ENCODE peak calls at places on chromosomes 1 and 21, in ten cellular contexts. Y is foreskin fibroblast, Z is anterior cingulate cortex, G is DMS153, H is K562, A is aorta, O is NCI-H1930, C is NCI-H524, M is T-helper 2 cell, U is NB4. K is an unnamed sample.

GRCh38 chr1:229342305-229342901 is 444 bp downstream of the CCSAP start:
- DNase-seq in U (peak), H (peak), Z (peak), G (peak), C (peak), O (peak), M (peak), Y (peak), A (peak), K (peak)

GRCh38 chr1:11790880-11791715 is 14.7 kb downstream of the MTHFR start:
- DNase-seq in Z (peak), H (peak), O (no peak), C (no peak), M (no peak), A (peak), U (no peak), Y (peak), G (no peak), K (peak)

GRCh38 chr1:43329995-43330751 is 7.4 kb upstream of the MPL start:
- DNase-seq in M (no peak), U (peak), A (peak), H (peak), Y (peak), O (no peak), C (no peak), Z (no peak), G (no peak), K (peak)

GRCh38 chr1:1937061-1937460 is 18.0 kb upstream of the TMEM52 start:
- DNase-seq in A (peak), G (no peak), Z (no peak), M (no peak), C (no peak), O (no peak), U (no peak), H (no peak), Y (no peak), K (no peak)

GRCh38 chr1:53145942-53146708 is 3.7 kb upstream of the SLC1A7 start:
- DNase-seq in A (peak), C (peak), O (no peak), M (no peak), H (peak), Y (peak), Z (no peak), G (no peak), U (no peak), K (peak)

GRCh38 chr1:234479310-234479559 is 256 bp upstream of the TARBP1 start:
- DNase-seq in C (no peak), G (no peak), Z (no peak), M (no peak), A (no peak), H (no peak), O (no peak), U (no peak), Y (no peak), K (no peak)

GRCh38 chr1:234393190-234393589 is 19.9 kb downstream of the COA6 start:
- DNase-seq in H (no peak), Z (no peak), A (no peak), M (peak), C (no peak), Y (no peak), O (no peak), U (no peak), G (no peak), K (no peak)

GRCh38 chr1:245444181-245444580 is 289.4 kb downstream of the KIF26B start:
- DNase-seq in G (no peak), H (no peak), M (no peak), U (no peak), Y (no peak), C (no peak), Z (no peak), A (no peak), O (no peak), K (no peak)

GRCh38 chr1:57616906-57617305 is 193.0 kb upstream of the DAB1 start:
- DNase-seq in U (no peak), G (no peak), Z (no peak), Y (no peak), A (no peak), O (no peak), C (no peak), H (no peak), M (no peak), K (no peak)

GRCh38 chr1:180241716-180242544 is 11.9 kb downstream of the LHX4 start:
- DNase-seq in U (peak), Y (peak), O (no peak), C (no peak), H (peak), G (no peak), A (peak), M (no peak), Z (no peak), K (no peak)

GRCh38 chr21:34958040-34958439 is 91.1 kb downstream of the RUNX1 start:
- DNase-seq in Z (no peak), U (no peak), M (no peak), A (no peak), H (no peak), C (no peak), G (no peak), Y (no peak), O (no peak), K (no peak)

GRCh38 chr1:119139393-119139792 is 1.1 kb downstream of the WARS2 start:
- DNase-seq in G (no peak), Z (no peak), O (no peak), U (no peak), M (peak), Y (no peak), H (no peak), A (no peak), C (no peak), K (no peak)

GRCh38 chr1:147882535-147882934 is 20.1 kb upstream of the GJA8 start:
- DNase-seq in Z (no peak), O (no peak), M (no peak), G (no peak), Y (no peak), A (no peak), H (no peak), C (no peak), U (no peak), K (no peak)

GRCh38 chr1:22111620-22112019 is 31.3 kb downstream of the WNT4 start:
- DNase-seq in Z (no peak), M (no peak), U (no peak), G (no peak), Y (peak), C (no peak), A (no peak), O (no peak), H (peak), K (no peak)

GRCh38 chr1:220528049-220528678 is at the start of gene MARK1:
- DNase-seq in H (peak), G (peak), A (peak), O (peak), Z (peak), U (peak), C (peak), Y (peak), M (peak), K (peak)

GRCh38 chr1:184075040-184076029 is 23.8 kb downstream of the TSEN15 start:
- DNase-seq in A (no peak), Y (peak), M (peak), O (peak), H (peak), G (peak), Z (peak), C (peak), U (peak), K (peak)

GRCh38 chr1:21332691-21333449 is 42.6 kb upstream of the ECE1 start:
- DNase-seq in M (no peak), H (no peak), G (no peak), Y (no peak), A (no peak), Z (no peak), U (no peak), C (no peak), O (no peak), K (no peak)

GRCh38 chr1:119702384-119702783 is 9.3 kb upstream of the PHGDH start:
- DNase-seq in M (no peak), C (no peak), H (no peak), G (no peak), O (no peak), Z (no peak), Y (peak), U (peak), A (no peak), K (no peak)

GRCh38 chr1:31706384-31707058 is 2.7 kb upstream of the COL16A1 start:
- DNase-seq in H (no peak), U (no peak), G (no peak), Z (no peak), Y (peak), C (peak), M (no peak), A (no peak), O (no peak), K (no peak)

GRCh38 chr21:34939673-34940321 is 109.3 kb downstream of the RUNX1 start:
- DNase-seq in C (no peak), Y (no peak), O (no peak), G (no peak), H (no peak), A (no peak), U (peak), M (no peak), Z (no peak), K (no peak)

GRCh38 chr1:2340086-2340917 is 51.1 kb downstream of the MORN1 start:
- DNase-seq in A (no peak), O (no peak), H (no peak), G (no peak), M (no peak), Y (no peak), C (no peak), Z (no peak), U (no peak), K (no peak)

GRCh38 chr1:246782120-246782900 is 58.1 kb downstream of the SCCPDH start:
- DNase-seq in Y (peak), O (no peak), A (no peak), G (no peak), C (no peak), H (no peak), M (peak), U (peak), Z (no peak), K (peak)

GRCh38 chr1:148264374-148265276 is 112.5 kb upstream of the NBPF11 start:
- DNase-seq in C (no peak), Z (no peak), M (no peak), G (no peak), Y (peak), U (peak), O (no peak), H (peak), A (no peak), K (no peak)

GRCh38 chr1:152481869-152482664 is 28.5 kb upstream of the LCE5A start:
- DNase-seq in A (no peak), G (no peak), Z (no peak), M (no peak), U (no peak), H (no peak), Y (no peak), C (no peak), O (no peak), K (no peak)

GRCh38 chr1:21531243-21531642 is 22.0 kb downstream of the ALPL start:
- DNase-seq in Z (no peak), A (no peak), C (no peak), G (no peak), O (no peak), Y (no peak), M (no peak), U (no peak), H (no peak), K (no peak)